ENCODE peak calls at places on chromosome 19, in five cellular contexts. N, Q, R, W and O are unnamed samples.

GRCh38 chr19:22545751-22546150 is 88.4 kb upstream of the ZNF492 start:
- DNase-seq in R (no peak), N (peak; percentile 61), Q (peak; percentile 40), W (peak; percentile 3), O (no peak)

GRCh38 chr19:6811906-6812305 is 39.4 kb downstream of the VAV1 start:
- DNase-seq in W (peak; percentile 31), R (peak; percentile 12), Q (peak; percentile 73), N (peak; percentile 69), O (no peak)

GRCh38 chr19:17322854-17323253 is 11.8 kb downstream of the ANO8 start:
- DNase-seq in N (no peak), R (no peak), W (no peak), Q (peak; percentile 47), O (no peak)

GRCh38 chr19:19514215-19514633 is 1.1 kb downstream of the TSSK6 start:
- DNase-seq in Q (no peak), N (no peak), R (no peak), W (no peak), O (no peak)

GRCh38 chr19:47280183-47280797 is 5.6 kb downstream of the INAFM1 start:
- DNase-seq in W (peak; percentile 42), N (peak; percentile 79), R (no peak), Q (peak; percentile 51), O (no peak)

GRCh38 chr19:18781885-18782527 is 9.1 kb downstream of the COMP start:
- DNase-seq in W (no peak), Q (no peak), N (no peak), R (no peak), O (no peak)

GRCh38 chr19:2338751-2339643 is 10.5 kb downstream of the SPPL2B start:
- DNase-seq in N (no peak), Q (no peak), R (no peak), W (no peak), O (no peak)

GRCh38 chr19:17327654-17328516 is 6.8 kb downstream of the ANO8 start:
- DNase-seq in Q (peak; percentile 85), N (peak; percentile 80), R (no peak), W (peak; percentile 13), O (no peak)

GRCh38 chr19:40740747-40741146 is 9.5 kb downstream of the ACTMAP start:
- DNase-seq in W (no peak), R (no peak), N (no peak), Q (no peak), O (no peak)

GRCh38 chr19:48836089-48837017 is at the start of gene HSD17B14:
- DNase-seq in Q (peak; percentile 67), R (no peak), N (no peak), W (no peak), O (no peak)

GRCh38 chr19:4861147-4861546 is 6.3 kb downstream of the PLIN3 start:
- DNase-seq in N (no peak), W (no peak), R (no peak), Q (no peak), O (no peak)

GRCh38 chr19:17473041-17473440 is 2.7 kb downstream of the SLC27A1 start:
- DNase-seq in R (no peak), W (no peak), N (peak; percentile 73), Q (no peak), O (no peak)

GRCh38 chr19:46970815-46971214 is 48.8 kb upstream of the NPAS1 start:
- DNase-seq in Q (no peak), N (no peak), R (no peak), W (no peak), O (peak; percentile 50)

GRCh38 chr19:6501740-6502648 is at the start of gene TUBB4A:
- DNase-seq in R (no peak), Q (peak; percentile 95), N (peak; percentile 34), W (no peak), O (no peak)

GRCh38 chr19:15418112-15418587 is 638 bp downstream of the AKAP8L start:
- DNase-seq in R (no peak), Q (peak; percentile 54), W (no peak), N (peak; percentile 43), O (no peak)

GRCh38 chr19:51094696-51095279 is 12.1 kb upstream of the KLK14 start:
- DNase-seq in W (peak; percentile 13), Q (peak; percentile 89), N (peak; percentile 56), R (no peak), O (no peak)

GRCh38 chr19:4338441-4339350 is at the start of gene STAP2:
- DNase-seq in R (no peak), W (peak; percentile 44), Q (no peak), N (peak; percentile 40), O (no peak)

GRCh38 chr19:38134538-38135149 is 89.4 kb downstream of the DPF1 start:
- DNase-seq in W (peak; percentile 38), N (peak; percentile 77), R (no peak), Q (peak; percentile 65), O (peak; percentile 25)

GRCh38 chr19:6059996-6060599 is 50.2 kb downstream of the RFX2 start:
- DNase-seq in N (no peak), Q (no peak), R (no peak), W (no peak), O (no peak)

GRCh38 chr19:8321067-8321759 is at the start of the genes NDUFA7 and RPS28:
- DNase-seq in N (peak; percentile 97), R (peak; percentile 91), W (peak; percentile 85), Q (peak; percentile 97), O (peak; percentile 64)
- TF ChIP-seq CTCF in N (no peak), R (peak; percentile 32), W (peak; percentile 79), Q (no peak), O (no peak)

DNA sequence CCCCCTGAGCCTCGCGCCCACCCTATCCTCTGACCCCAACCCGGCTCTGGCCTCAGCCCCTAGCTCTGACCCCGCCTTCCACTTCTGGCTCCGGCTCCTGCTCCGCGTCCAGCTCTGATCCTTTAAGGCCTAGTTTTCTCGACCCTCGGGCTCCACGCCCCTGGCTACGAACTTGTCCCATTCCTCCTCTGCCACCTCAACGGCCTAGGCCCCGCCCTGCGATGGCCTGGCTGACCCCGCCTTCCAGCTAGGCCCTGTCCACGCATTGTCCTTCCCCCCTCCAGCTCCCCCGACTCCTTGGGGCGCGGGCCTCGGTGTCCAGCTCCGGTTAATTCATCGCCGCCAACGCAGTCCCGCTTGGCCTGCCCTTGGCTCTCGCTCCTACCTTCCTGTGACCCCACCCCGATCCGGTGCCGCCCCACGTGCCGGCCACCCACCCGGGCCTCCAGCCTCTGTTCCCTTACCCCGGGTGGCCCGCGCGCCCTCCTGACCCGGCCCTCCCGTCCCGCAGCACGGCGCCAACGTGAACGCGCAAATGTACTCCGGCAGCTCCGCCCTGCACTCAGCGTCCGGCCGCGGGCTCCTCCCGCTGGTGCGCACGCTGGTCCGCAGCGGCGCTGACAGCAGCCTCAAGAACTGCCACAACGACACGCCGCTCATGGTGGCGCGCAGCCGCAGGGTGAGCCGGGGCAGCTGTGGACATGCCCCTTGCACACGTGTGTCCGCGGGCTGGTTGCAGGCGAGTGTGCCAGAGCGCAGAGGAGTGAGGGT is 9.4 kb downstream of the BCL3 start:
- DNase-seq in R (no peak), Q (peak; percentile 87), W (no peak), N (no peak), O (no peak)
- TF ChIP-seq SIN3A in R (no peak), Q (no peak), W (no peak), N (no peak), O (no peak)

GRCh38 chr19:35455616-35456201 is 7.7 kb downstream of the FFAR2 start:
- DNase-seq in W (peak; percentile 21), N (no peak), R (no peak), Q (no peak), O (no peak)

GRCh38 chr19:35459414-35460082 is 11.5 kb downstream of the FFAR2 start:
- DNase-seq in N (no peak), R (no peak), W (peak; percentile 67), Q (peak; percentile 25), O (no peak)

GRCh38 chr19:35458821-35459391 is 10.8 kb downstream of the FFAR2 start:
- DNase-seq in N (no peak), Q (no peak), R (peak; percentile 64), W (peak; percentile 92), O (no peak)

GRCh38 chr19:35458192-35458591 is 10.1 kb downstream of the FFAR2 start:
- DNase-seq in Q (no peak), N (no peak), R (no peak), W (no peak), O (no peak)

GRCh38 chr19:35457173-35457572 is 9.1 kb downstream of the FFAR2 start:
- DNase-seq in Q (no peak), N (no peak), W (no peak), R (peak; percentile 68), O (no peak)
- TF ChIP-seq REST in Q (no peak), N (no peak), W (no peak), R (no peak), O (no peak)

GRCh38 chr19:33309826-33310225 is 7.5 kb upstream of the CEBPA start:
- DNase-seq in W (no peak), Q (no peak), R (no peak), N (no peak), O (no peak)

GRCh38 chr19:33312065-33312464 is 9.7 kb upstream of the CEBPA start:
- DNase-seq in N (no peak), W (no peak), R (no peak), Q (no peak), O (no peak)

GRCh38 chr19:33306853-33307792 is 4.8 kb upstream of the CEBPA start:
- DNase-seq in W (no peak), R (no peak), N (no peak), Q (no peak), O (no peak)

GRCh38 chr19:33311326-33311682 is 9.0 kb upstream of the CEBPA start:
- DNase-seq in N (peak; percentile 29), Q (no peak), R (no peak), W (no peak), O (no peak)

DNA sequence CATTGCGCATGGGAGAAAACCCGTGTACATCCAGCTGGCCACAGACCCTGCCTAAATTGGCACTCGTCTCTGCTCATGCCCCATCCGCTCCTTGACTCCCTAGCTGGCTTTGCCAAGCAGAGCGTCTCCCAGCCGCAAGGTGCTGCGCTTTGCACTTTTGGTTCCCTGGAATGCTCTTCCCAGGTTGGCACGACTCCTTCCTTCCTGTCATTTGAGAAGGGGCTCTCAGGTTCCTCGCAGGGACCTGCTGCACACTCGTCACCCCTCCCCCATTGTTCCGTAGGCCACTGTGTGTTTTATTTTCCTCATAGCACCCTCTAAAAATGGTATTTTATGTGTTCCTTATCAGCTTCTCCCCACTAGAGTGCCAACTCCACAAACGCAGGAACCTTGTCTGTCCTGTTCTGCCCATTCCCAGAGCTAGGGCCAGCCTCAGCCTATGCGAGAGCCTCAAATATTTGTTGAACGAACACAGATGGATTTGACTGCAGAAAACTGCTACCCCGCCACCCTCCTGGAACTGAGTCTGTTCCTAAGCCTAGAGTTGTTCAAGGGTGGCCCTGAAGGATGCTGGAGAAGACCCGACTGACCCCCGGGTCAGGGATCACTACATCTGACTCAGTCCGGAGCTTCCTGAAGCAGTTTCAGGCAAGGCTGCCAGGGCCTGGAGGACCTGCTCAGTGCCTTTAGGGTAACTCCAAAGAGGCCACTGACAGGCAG is 8.4 kb upstream of the CEBPA start:
- DNase-seq in Q (no peak), R (no peak), W (no peak), N (no peak), O (no peak)
- TF ChIP-seq CTCF in Q (no peak), R (no peak), W (no peak), N (no peak), O (no peak)

GRCh38 chr19:1041272-1041834 is 1.4 kb downstream of the ABCA7 start:
- DNase-seq in N (no peak), R (no peak), W (no peak), Q (no peak), O (no peak)
- TF ChIP-seq SIN3A in N (no peak), R (no peak), W (no peak), Q (no peak), O (no peak)